ENCODE peak calls at places on chromosomes 1 and 21, in five cellular contexts. G is K562, U is HepG2, B is GM12878, F is H1. I is an unnamed sample.

GRCh38 chr1:104084380-104084779 is 334.7 kb downstream of the AMY1C start:
- DNase-seq in G (no peak), U (no peak), B (no peak), F (peak), I (no peak)

GRCh38 chr1:202172015-202172355 is 11.6 kb upstream of the PTPN7 start:
- DNase-seq in G (no peak), U (no peak), B (no peak), F (no peak), I (no peak)

GRCh38 chr1:162035241-162035640 is 11.6 kb upstream of the OLFML2B start:
- DNase-seq in G (no peak), U (peak), B (no peak), F (no peak), I (no peak)

GRCh38 chr21:36965720-36966065 is 776 bp downstream of the HLCS start:
- DNase-seq in G (no peak), U (no peak), B (no peak), F (no peak), I (no peak)

GRCh38 chr1:113677250-113678158 is 81.8 kb downstream of the PHTF1 start:
- DNase-seq in G (peak), U (peak), B (no peak), F (no peak), I (peak)

GRCh38 chr1:79603862-79604261 is 597.3 kb upstream of the ADGRL4 start:
- DNase-seq in G (no peak), U (no peak), B (no peak), F (no peak), I (no peak)

GRCh38 chr1:5822266-5822665 is 170.0 kb downstream of the NPHP4 start:
- DNase-seq in G (no peak), U (no peak), B (no peak), F (no peak), I (no peak)

GRCh38 chr1:5551274-5551966 is 440.8 kb downstream of the NPHP4 start:
- DNase-seq in G (no peak), U (peak), B (no peak), F (no peak), I (peak)

GRCh38 chr1:55640708-55641473 is 425.7 kb upstream of the USP24 start:
- DNase-seq in G (peak), U (peak), B (peak), F (no peak), I (no peak)

GRCh38 chr21:21052672-21053071 is 54.5 kb downstream of the NCAM2 start:
- DNase-seq in G (no peak), U (no peak), B (no peak), F (no peak), I (no peak)

GRCh38 chr1:204621391-204621790 is 64.1 kb downstream of the LRRN2 start:
- DNase-seq in G (no peak), U (no peak), B (no peak), F (no peak), I (no peak)

GRCh38 chr1:17617787-17618557 is 78.5 kb downstream of the ARHGEF10L start:
- DNase-seq in G (no peak), U (no peak), B (no peak), F (no peak), I (no peak)

GRCh38 chr1:59055908-59056719 is 240.8 kb upstream of the FGGY start:
- DNase-seq in G (peak), U (no peak), B (no peak), F (no peak), I (no peak)

GRCh38 chr1:59057801-59058200 is 239.1 kb upstream of the FGGY start:
- DNase-seq in G (no peak), U (no peak), B (no peak), F (no peak), I (no peak)

GRCh38 chr1:59054172-59054571 is 242.7 kb upstream of the FGGY start:
- DNase-seq in G (no peak), U (no peak), B (no peak), F (no peak), I (no peak)

GRCh38 chr1:59058681-59059441 is 238.0 kb upstream of the FGGY start:
- DNase-seq in G (no peak), U (no peak), B (no peak), F (no peak), I (no peak)

DNA sequence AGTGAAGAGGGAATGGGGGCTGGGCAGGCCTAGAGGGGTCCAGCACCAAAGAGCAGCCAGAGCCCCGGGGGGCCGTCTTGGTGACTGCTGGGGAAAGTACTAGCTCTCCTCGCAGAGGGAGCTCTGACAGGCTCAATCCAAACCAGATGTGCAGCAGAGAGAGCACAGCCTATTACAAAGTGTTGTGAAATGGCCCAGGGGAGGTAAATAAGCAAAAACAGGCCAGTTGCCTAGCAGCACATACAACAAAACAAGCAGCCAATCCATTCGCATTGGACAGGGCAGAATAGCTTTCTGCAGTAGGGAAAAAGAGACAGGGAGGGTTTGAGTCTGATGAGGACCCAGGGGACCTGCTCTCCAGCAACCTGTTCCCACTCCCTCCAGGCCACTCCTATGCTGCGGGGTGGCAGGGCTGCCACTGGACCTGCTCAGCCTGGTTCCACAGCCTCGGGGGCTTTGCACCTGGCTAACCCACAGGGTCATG is 239.6 kb upstream of the FGGY start:
- DNase-seq in G (no peak), U (peak), B (no peak), F (no peak), I (no peak)
- TF ChIP-seq POLR2AphosphoS5 in G (no peak), U (no peak), B (no peak), F (no peak), I (no peak)

GRCh38 chr1:20600156-20600555 is 11.3 kb downstream of the CDA start:
- DNase-seq in G (no peak), U (no peak), B (no peak), F (no peak), I (no peak)

GRCh38 chr1:20603473-20604464 is 14.9 kb downstream of the CDA start:
- DNase-seq in G (no peak), U (peak), B (no peak), F (no peak), I (no peak)

GRCh38 chr1:20604678-20605077 is 15.8 kb downstream of the CDA start:
- DNase-seq in G (no peak), U (no peak), B (no peak), F (no peak), I (no peak)

GRCh38 chr1:20601123-20601825 is 12.4 kb downstream of the CDA start:
- DNase-seq in G (peak), U (no peak), B (no peak), F (no peak), I (no peak)

GRCh38 chr1:20602851-20603450 is 14.1 kb downstream of the CDA start:
- DNase-seq in G (no peak), U (no peak), B (no peak), F (no peak), I (no peak)
- TF ChIP-seq ATF3 in G (no peak), U (no peak), B (no peak), F (no peak), I (no peak)

DNA sequence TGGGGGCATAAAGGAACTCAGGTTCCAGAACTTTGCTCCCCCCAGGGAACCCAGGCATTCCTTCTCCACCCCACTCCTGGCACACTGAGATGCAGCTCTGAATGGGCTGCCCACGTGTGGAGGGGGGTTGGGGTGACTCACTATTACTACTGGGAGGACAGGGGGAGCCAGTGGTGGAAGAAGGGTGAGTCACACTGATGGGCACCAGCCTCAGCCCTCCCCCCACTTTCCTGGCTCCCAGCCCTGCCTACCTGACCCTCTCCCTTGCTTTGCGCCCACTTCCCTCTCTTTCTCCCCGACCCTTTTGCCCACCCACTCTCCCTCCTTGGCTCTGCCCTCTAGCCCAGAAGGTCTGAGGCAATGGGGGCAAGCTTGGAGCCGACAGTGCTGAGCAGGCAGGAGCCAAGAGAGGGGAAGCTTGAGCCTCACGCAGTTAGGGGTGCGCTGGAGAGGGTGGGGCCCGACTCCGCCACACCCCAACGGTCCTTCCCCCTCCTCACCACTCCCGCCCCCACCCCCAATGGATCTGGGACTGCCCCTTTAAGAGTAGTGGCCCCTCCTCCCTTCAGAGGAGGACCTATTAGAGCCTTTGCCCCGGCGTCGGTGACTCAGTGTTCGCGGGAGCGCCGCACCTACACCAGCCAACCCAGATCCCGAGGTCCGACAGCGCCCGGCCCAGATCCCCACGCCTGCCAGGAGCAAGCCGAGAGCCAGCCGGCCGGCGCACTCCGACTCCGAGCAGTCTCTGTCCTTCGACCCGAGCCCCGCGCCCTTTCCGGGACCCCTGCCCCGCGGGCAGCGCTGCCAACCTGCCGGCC is at the start of gene LMNA:
- DNase-seq in G (peak), U (peak), B (peak), F (peak), I (peak)
- TF ChIP-seq POLR2AphosphoS5 in G (peak), U (peak), B (peak), F (peak), I (peak)

GRCh38 chr1:197801111-197801482 is 25.8 kb upstream of the DENND1B start:
- DNase-seq in G (no peak), U (no peak), B (no peak), F (no peak), I (no peak)

GRCh38 chr1:197797010-197797409 is 21.7 kb upstream of the DENND1B start:
- DNase-seq in G (no peak), U (no peak), B (no peak), F (no peak), I (no peak)

GRCh38 chr1:197798492-197798891 is 23.2 kb upstream of the DENND1B start:
- DNase-seq in G (no peak), U (no peak), B (no peak), F (no peak), I (no peak)

GRCh38 chr1:197800379-197801110 is 25.3 kb upstream of the DENND1B start:
- DNase-seq in G (no peak), U (no peak), B (no peak), F (no peak), I (no peak)

GRCh38 chr1:197799271-197799670 is 24.0 kb upstream of the DENND1B start:
- DNase-seq in G (no peak), U (no peak), B (no peak), F (no peak), I (no peak)
- TF ChIP-seq ATF3 in G (no peak), U (no peak), B (no peak), F (no peak), I (no peak)

GRCh38 chr1:10835423-10836421 is 39.3 kb upstream of the CASZ1 start:
- DNase-seq in G (peak), U (peak), B (no peak), F (peak), I (peak)
- TF ChIP-seq POLR2AphosphoS5 in G (no peak), U (no peak), B (no peak), F (no peak), I (peak)

GRCh38 chr1:173383341-173383740 is 93.8 kb upstream of the PRDX6 start:
- DNase-seq in G (no peak), U (no peak), B (no peak), F (no peak), I (no peak)
- TF ChIP-seq ATF3 in G (no peak), U (no peak), B (no peak), F (no peak), I (no peak)

GRCh38 chr1:234289538-234290305 is 83.5 kb upstream of the COA6 start:
- DNase-seq in G (no peak), U (no peak), B (no peak), F (no peak), I (no peak)
- TF ChIP-seq POLR2AphosphoS5 in G (no peak), U (no peak), B (no peak), F (no peak), I (no peak)

GRCh38 chr1:226945106-226945857 is 5.2 kb downstream of the COQ8A start:
- DNase-seq in G (no peak), U (peak), B (no peak), F (no peak), I (no peak)
- TF ChIP-seq ATF3 in G (no peak), U (no peak), B (no peak), F (no peak), I (no peak)

DNA sequence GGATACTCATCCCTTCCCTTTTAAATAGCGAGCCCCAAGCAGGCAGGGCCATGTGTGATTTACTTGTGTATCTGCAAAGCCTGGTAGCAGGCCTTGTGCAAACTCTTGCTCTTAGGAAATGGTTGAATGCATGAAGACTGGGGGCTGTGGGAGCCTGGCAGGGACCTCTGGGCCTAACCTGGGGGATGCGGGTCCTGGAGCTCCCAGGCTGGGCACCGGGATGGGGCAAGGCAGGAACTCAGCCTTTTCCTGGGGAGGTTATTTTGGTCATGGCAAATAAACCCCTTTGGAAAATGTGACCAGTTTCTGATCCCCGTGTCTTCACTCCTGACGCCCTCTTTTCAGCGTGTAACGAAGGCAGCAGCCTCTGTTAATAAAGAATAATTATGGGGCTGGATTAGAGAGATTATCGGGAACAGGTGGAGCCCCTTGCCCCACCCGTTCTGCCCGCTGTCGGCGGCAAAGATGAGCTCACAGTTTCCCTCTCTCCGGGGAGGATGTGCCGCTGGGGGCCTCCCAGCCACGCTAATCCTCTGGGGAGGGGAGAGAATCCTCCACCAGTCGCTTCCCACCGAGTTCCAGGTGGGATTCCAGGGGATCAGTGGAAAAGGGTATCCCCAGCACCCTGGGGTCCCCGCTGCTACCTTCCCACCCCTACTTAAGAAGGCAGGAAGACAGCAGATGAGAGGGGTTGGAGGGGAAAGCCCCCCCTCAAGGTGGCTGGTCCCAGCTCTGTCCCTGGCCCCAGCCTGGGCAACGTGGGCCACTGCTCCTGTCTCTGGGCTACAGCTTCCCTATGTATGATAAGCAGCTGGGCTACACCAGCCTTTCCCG is 69.7 kb upstream of the WNT4 start:
- DNase-seq in G (no peak), U (no peak), B (no peak), F (no peak), I (no peak)
- TF ChIP-seq POLR2AphosphoS5 in G (no peak), U (no peak), B (no peak), F (no peak), I (no peak)

GRCh38 chr1:164605254-164606091 is 46.5 kb downstream of the PBX1 start:
- DNase-seq in G (no peak), U (no peak), B (no peak), F (no peak), I (no peak)

GRCh38 chr1:164604541-164604940 is 45.6 kb downstream of the PBX1 start:
- DNase-seq in G (no peak), U (no peak), B (no peak), F (no peak), I (no peak)

GRCh38 chr1:164601399-164602141 is 42.6 kb downstream of the PBX1 start:
- DNase-seq in G (no peak), U (no peak), B (no peak), F (no peak), I (no peak)

GRCh38 chr1:164602142-164602429 is 43.1 kb downstream of the PBX1 start:
- DNase-seq in G (no peak), U (no peak), B (no peak), F (no peak), I (peak)

GRCh38 chr1:164602480-164603093 is 43.6 kb downstream of the PBX1 start:
- DNase-seq in G (no peak), U (no peak), B (no peak), F (no peak), I (no peak)
- TF ChIP-seq ATF3 in G (no peak), U (no peak), B (no peak), F (no peak), I (no peak)

I was measured in HCT116.